ENCODE peak calls at places on chromosomes 2 and 18, in four cellular contexts. S, T, X and U are unnamed samples.

GRCh38 chr2:65033178-65033577 is 23.0 kb upstream of the CEP68 start:
- DNase-seq in S (no peak), T (no peak), X (no peak), U (no peak)

GRCh38 chr18:23740105-23740830 is 51.0 kb downstream of the LAMA3 start:
- DNase-seq in S (no peak), T (no peak), X (no peak), U (no peak)

GRCh38 chr2:184554736-184555135 is 43.6 kb upstream of the ZNF804A start:
- DNase-seq in S (no peak), T (no peak), X (no peak), U (no peak)

GRCh38 chr2:214810670-214811069 is 1.2 kb upstream of the BARD1 start:
- DNase-seq in S (peak; percentile 45), T (no peak), X (no peak), U (no peak)

GRCh38 chr2:171566099-171566498 is 43.8 kb downstream of the CYBRD1 start:
- DNase-seq in S (no peak), T (no peak), X (no peak), U (no peak)

GRCh38 chr2:142872900-142873724 is 4.4 kb upstream of the KYNU start:
- DNase-seq in S (no peak), T (no peak), X (no peak), U (no peak)

GRCh38 chr18:75161629-75162028 is 47.3 kb downstream of the PTGR3 start:
- DNase-seq in S (no peak), T (no peak), X (no peak), U (peak; percentile 65)

GRCh38 chr2:45446016-45446415 is 165.1 kb downstream of the SRBD1 start:
- DNase-seq in S (no peak), T (no peak), X (no peak), U (no peak)

GRCh38 chr2:76295762-76296161 is 585.0 kb upstream of the GCFC2 start:
- DNase-seq in S (no peak), T (no peak), X (no peak), U (no peak)

GRCh38 chr18:54517521-54517920 is 73.5 kb upstream of the DYNAP start:
- DNase-seq in S (no peak), T (no peak), X (no peak), U (no peak)

GRCh38 chr18:29449424-29449823 is 1272.5 kb upstream of the CDH2 start:
- DNase-seq in S (no peak), T (no peak), X (no peak), U (no peak)

GRCh38 chr2:71930073-71930681 is 217.5 kb downstream of the CYP26B1 start:
- DNase-seq in S (no peak), T (peak; percentile 53), X (no peak), U (peak; percentile 61)
- H3K36me3 ChIP-seq in S (no peaks in the 10 kb centered on the region), T (no peaks in the 10 kb centered on the region), X (no peaks in the 10 kb centered on the region), U (no peaks in the 10 kb centered on the region)

DNA sequence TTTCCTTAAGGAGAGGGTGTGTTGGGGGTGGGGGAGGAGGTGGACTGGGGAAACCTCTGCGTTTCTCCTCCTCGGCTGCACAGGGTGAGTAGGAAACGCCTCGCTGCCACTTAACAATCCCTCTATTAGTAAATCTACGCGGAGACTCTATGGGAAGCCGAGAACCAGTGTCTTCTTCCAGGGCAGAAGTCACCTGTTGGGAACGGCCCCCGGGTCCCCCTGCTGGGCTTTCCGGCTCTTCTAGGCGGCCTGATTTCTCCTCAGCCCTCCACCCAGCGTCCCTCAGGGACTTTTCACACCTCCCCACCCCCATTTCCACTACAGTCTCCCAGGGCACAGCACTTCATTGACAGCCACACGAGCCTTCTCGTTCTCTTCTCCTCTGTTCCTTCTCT is 2.1 kb upstream of the SP9 start:
- DNase-seq in S (no peak), T (no peak), X (no peak), U (no peak)
- H3K4me3 ChIP-seq in S (no peak overlapping the region), T (no peak overlapping the region), X (no peak overlapping the region), U (no peak overlapping the region)

DNA sequence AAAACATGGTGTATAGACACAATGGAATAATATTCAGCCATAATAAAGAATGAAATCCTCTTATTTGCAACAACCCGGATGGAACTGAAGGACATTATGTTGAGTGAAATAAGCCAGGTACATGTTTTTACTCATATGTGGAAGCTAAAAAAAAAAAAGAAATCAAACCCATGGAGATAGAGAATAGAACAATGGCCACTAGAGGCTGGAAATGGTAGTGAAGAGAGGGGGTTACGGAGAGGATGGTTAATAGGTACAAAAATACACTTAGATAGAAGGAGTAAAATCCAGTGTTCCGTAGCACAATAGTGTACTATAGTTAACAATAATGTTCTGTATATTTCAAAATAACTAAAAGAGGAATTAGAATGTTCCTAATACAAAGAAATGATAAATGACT is 12.8 kb upstream of the KIAA2012 start:
- DNase-seq in S (no peak), T (no peak), X (no peak), U (no peak)
- TF ChIP-seq CTCF in S (no peak), T (no peak), X (no peak), U (no peak)

DNA sequence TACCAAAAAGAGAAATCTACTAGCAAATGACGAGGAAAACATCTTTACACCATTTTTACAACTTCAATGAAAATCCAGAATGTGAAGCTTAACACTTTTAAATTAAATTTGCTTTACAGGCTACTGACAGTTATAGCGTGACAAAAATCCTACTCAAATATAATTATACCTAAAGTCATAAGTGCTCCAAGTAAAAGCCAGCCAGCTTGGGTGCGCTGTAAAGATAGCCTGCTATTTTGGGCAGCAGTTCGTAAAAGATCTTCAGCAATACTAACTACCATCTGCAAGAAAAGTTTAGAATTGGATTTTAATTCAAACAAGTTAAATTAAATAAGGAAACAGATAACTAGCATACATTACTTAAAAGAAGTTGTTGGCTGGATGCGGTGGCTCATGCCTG is 22.4 kb downstream of the HEATR5B start:
- DNase-seq in S (no peak), T (no peak), X (no peak), U (no peak)
- H3K36me3 ChIP-seq in S (peaks cover 96% of the 10 kb centered on the region), T (peaks cover 93% of the 10 kb centered on the region), X (peaks cover 100% of the 10 kb centered on the region), U (peaks cover 7% of the 10 kb centered on the region)

GRCh38 chr2:186749179-186749578 is 55.3 kb downstream of the FAM171B start:
- DNase-seq in S (no peak), T (no peak), X (no peak), U (no peak)

GRCh38 chr2:186751078-186751477 is 57.2 kb downstream of the FAM171B start:
- DNase-seq in S (no peak), T (no peak), X (no peak), U (no peak)

GRCh38 chr2:186751790-186752189 is 57.9 kb downstream of the FAM171B start:
- DNase-seq in S (no peak), T (no peak), X (no peak), U (no peak)

GRCh38 chr2:186748354-186748753 is 54.5 kb downstream of the FAM171B start:
- DNase-seq in S (no peak), T (no peak), X (no peak), U (no peak)

GRCh38 chr2:186746584-186746983 is 52.7 kb downstream of the FAM171B start:
- DNase-seq in S (no peak), T (no peak), X (no peak), U (no peak)
- H3K4me3 ChIP-seq in S (no peak overlapping the region), T (no peak overlapping the region), X (no peak overlapping the region), U (no peak overlapping the region)

DNA sequence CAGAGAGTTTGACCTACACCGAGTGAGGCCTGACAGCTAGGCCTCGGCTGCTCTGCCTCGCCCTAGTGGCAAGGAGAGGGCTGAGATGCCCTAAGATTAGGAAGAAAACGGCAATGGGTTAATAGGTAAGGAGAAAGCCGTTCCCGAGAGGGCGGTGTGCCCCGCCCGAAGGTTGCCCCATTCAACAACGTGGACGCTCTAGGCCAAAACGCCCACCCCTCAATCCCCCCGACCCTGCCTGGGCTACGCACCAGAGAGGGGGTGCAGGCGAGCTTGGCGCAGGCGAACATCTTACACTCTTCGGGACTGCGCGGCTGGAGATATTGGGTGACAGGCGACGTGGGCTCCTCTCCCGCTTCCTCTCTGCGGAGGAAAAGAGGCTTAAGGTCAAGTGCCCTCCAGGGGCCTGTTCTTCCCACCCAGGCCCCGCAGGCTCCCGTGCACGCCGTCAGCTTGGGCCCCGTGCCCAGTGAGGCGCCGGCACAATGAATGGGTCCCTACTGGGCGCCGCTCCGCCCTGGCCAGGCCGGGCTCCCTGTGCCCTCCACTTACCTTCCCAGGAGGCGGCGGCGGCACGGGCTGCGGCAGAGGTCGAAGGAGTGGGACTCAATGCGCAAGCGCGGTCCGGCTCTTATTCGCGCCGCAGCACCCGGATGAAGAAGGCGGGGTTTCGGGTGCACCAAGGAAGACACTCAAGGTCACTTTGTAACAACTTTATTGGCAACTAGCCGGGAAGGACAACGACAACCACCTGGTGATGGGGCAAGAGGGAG is at the start of gene ATP5MC3:
- DNase-seq in S (peak; percentile 98), T (peak; percentile 95), X (peak; percentile 68), U (peak; percentile 97)
- TF ChIP-seq CTCF in S (no peak), T (no peak), X (no peak), U (no peak)